ENCODE peak calls at places on chromosomes 2 and 18, in nine cellular contexts. M is NCI-H1436; Z is bronchial epithelial cell; W is lung microvascular endothelial cell; A is activated T-cell treated with anti-CD3 and anti-CD28 coated beads, Interleukin-2, amount 50 U/mL, for 72 hours; T is naive B cell; F is NCI-H1092; Q is DMS 273 treated with DMSO at 0.1 percent for 48 hours; B is thyroid gland. L is an unnamed sample.

GRCh38 chr2:203061346-203061745 is 46.7 kb downstream of the NBEAL1 start:
- DNase-seq in M (no peak), Z (no peak), W (no peak), A (no peak), T (no peak), F (no peak), Q (no peak), B (no peak), L (no peak)

GRCh38 chr2:85240055-85240454 is 87.7 kb downstream of the TGOLN2 start:
- DNase-seq in M (no peak), Z (no peak), W (peak), A (no peak), T (no peak), F (no peak), Q (no peak), B (no peak), L (no peak)

GRCh38 chr2:218397502-218398436 is 1.9 kb upstream of the CTDSP1 start:
- DNase-seq in M (peak), Z (peak), W (peak), A (peak), T (peak), F (no peak), Q (no peak), B (peak), L (peak)

GRCh38 chr2:31071741-31072140 is 66.5 kb downstream of the GALNT14 start:
- DNase-seq in M (no peak), Z (no peak), W (no peak), A (no peak), T (no peak), F (no peak), Q (no peak), B (no peak), L (no peak)

GRCh38 chr18:12397254-12397653 is 10.5 kb upstream of the PRELID3A start:
- DNase-seq in M (no peak), Z (no peak), W (no peak), A (no peak), T (no peak), F (no peak), Q (no peak), B (no peak), L (no peak)

GRCh38 chr2:218395456-218395825 is 4.2 kb upstream of the CTDSP1 start:
- DNase-seq in M (no peak), Z (no peak), W (no peak), A (no peak), T (no peak), F (no peak), Q (no peak), B (no peak), L (peak)

GRCh38 chr18:24176727-24177416 is 38.0 kb downstream of the CABYR start:
- DNase-seq in M (peak), Z (peak), W (peak), A (peak), T (peak), F (peak), Q (no peak), B (peak), L (peak)

GRCh38 chr2:7945080-7945479 is 736.8 kb upstream of the ID2 start:
- DNase-seq in M (no peak), Z (no peak), W (no peak), A (no peak), T (no peak), F (no peak), Q (no peak), B (no peak), L (no peak)

GRCh38 chr2:127140543-127140942 is 33.6 kb upstream of the BIN1 start:
- DNase-seq in M (no peak), Z (no peak), W (no peak), A (no peak), T (no peak), F (no peak), Q (no peak), B (no peak), L (no peak)

GRCh38 chr18:71322201-71322600 is 1033.4 kb downstream of the SOCS6 start:
- DNase-seq in M (no peak), Z (no peak), W (no peak), A (no peak), T (no peak), F (no peak), Q (no peak), B (no peak), L (no peak)

GRCh38 chr2:95303191-95303914 is 6.2 kb downstream of the KCNIP3 start:
- DNase-seq in M (no peak), Z (no peak), W (no peak), A (no peak), T (no peak), F (no peak), Q (peak), B (peak), L (no peak)

GRCh38 chr2:203510256-203510940 is 24.7 kb downstream of the RAPH1 start:
- DNase-seq in M (no peak), Z (no peak), W (no peak), A (no peak), T (no peak), F (no peak), Q (no peak), B (no peak), L (no peak)

GRCh38 chr2:8514748-8515389 is 167.0 kb upstream of the ID2 start:
- DNase-seq in M (no peak), Z (no peak), W (no peak), A (peak), T (no peak), F (no peak), Q (no peak), B (no peak), L (no peak)

GRCh38 chr2:9693138-9693520 is 62.3 kb upstream of the YWHAQ start:
- DNase-seq in M (no peak), Z (peak), W (no peak), A (peak), T (no peak), F (no peak), Q (no peak), B (no peak), L (no peak)

GRCh38 chr18:73684651-73685050 is 463.0 kb downstream of the FBXO15 start:
- DNase-seq in M (no peak), Z (peak), W (no peak), A (no peak), T (no peak), F (no peak), Q (no peak), B (no peak), L (no peak)

GRCh38 chr2:45974056-45974455 is 322.6 kb downstream of the PRKCE start:
- DNase-seq in M (no peak), Z (no peak), W (no peak), A (no peak), T (no peak), F (no peak), Q (no peak), B (no peak), L (no peak)

GRCh38 chr2:222451270-222451674 is 26.9 kb downstream of the SGPP2 start:
- DNase-seq in M (no peak), Z (no peak), W (no peak), A (peak), T (no peak), F (no peak), Q (peak), B (no peak), L (no peak)

GRCh38 chr2:182379235-182379634 is 47.6 kb downstream of the PDE1A start:
- DNase-seq in M (no peak), Z (no peak), W (no peak), A (no peak), T (no peak), F (peak), Q (peak), B (peak), L (no peak)

L was measured in K562.